ENCODE peak calls at places on chromosomes 11 and 22, in eight cellular contexts. W is psoas muscle, D is A673, I is uterus, C is Calu3, N is lower leg skin, L is body of pancreas, T is cardiac muscle cell. Q is an unnamed sample.

GRCh38 chr11:11569936-11570491 is 51.8 kb downstream of the GALNT18 start:
- DNase-seq in W (peak; percentile 72), T (peak; percentile 53), N (peak; percentile 65), C (no peak), D (no peak), L (peak; percentile 48), I (peak; percentile 54), Q (no peak)

GRCh38 chr11:2791521-2792375 is 92.0 kb upstream of the KCNQ1OT1 start:
- DNase-seq in N (no peak), D (no peak), W (peak; percentile 50), T (no peak), C (peak; percentile 26), L (peak; percentile 42), I (peak; percentile 13), Q (no peak)

GRCh38 chr11:41281131-41281742 is 178.2 kb downstream of the LRRC4C start:
- DNase-seq in N (no peak), I (no peak), W (no peak), D (peak; percentile 78), L (no peak), T (no peak), C (no peak), Q (no peak)

GRCh38 chr11:59857444-59858434 is 8.5 kb downstream of the TCN1 start:
- DNase-seq in L (no peak), N (no peak), C (no peak), D (peak; percentile 72), T (no peak), W (no peak), I (no peak), Q (no peak)

GRCh38 chr11:58917159-58917765 is 22.0 kb upstream of the GLYATL1 start:
- DNase-seq in D (no peak), W (no peak), L (no peak), C (no peak), I (no peak), N (no peak), T (no peak), Q (no peak)

GRCh38 chr11:1882265-1883238 is 9.1 kb downstream of the PRR33 start:
- DNase-seq in D (peak; percentile 68), C (peak; percentile 88), L (peak; percentile 88), I (peak; percentile 79), T (peak; percentile 83), W (peak; percentile 93), N (no peak), Q (peak; percentile 86)

GRCh38 chr11:115321602-115322289 is 182.5 kb downstream of the CADM1 start:
- DNase-seq in W (no peak), I (no peak), T (no peak), D (no peak), C (no peak), L (no peak), N (no peak), Q (no peak)

GRCh38 chr22:28989484-28989883 is 72.1 kb downstream of the C22orf31 start:
- DNase-seq in D (no peak), T (peak; percentile 72), N (no peak), L (no peak), W (no peak), C (no peak), I (peak; percentile 78), Q (no peak)

GRCh38 chr11:84212467-84213390 is 926.6 kb upstream of the CCDC90B start:
- DNase-seq in N (no peak), L (no peak), T (no peak), D (no peak), C (no peak), W (no peak), I (no peak), Q (no peak)

GRCh38 chr11:73578786-73579185 is 19.1 kb downstream of the FAM168A start:
- DNase-seq in T (no peak), W (no peak), D (no peak), L (no peak), N (no peak), I (no peak), C (no peak), Q (no peak)

GRCh38 chr11:19441752-19442553 is 201.2 kb upstream of the E2F8 start:
- DNase-seq in C (peak; percentile 84), N (no peak), D (no peak), I (no peak), L (peak; percentile 28), W (no peak), T (peak; percentile 97), Q (no peak)

GRCh38 chr11:26730711-26731460 is 9.0 kb upstream of the SLC5A12 start:
- DNase-seq in W (no peak), C (no peak), T (peak; percentile 17), L (no peak), D (no peak), N (no peak), I (no peak), Q (no peak)

GRCh38 chr11:111836162-111836561 is 35.2 kb downstream of the ALG9 start:
- DNase-seq in I (no peak), N (no peak), W (no peak), D (no peak), T (peak; percentile 21), C (no peak), L (no peak), Q (no peak)

GRCh38 chr11:111836766-111837165 is 34.6 kb downstream of the ALG9 start:
- DNase-seq in C (no peak), T (peak; percentile 54), I (no peak), D (no peak), W (no peak), N (no peak), L (no peak), Q (no peak)

GRCh38 chr11:111835665-111836064 is 35.7 kb downstream of the ALG9 start:
- DNase-seq in W (no peak), I (no peak), D (no peak), T (no peak), N (no peak), C (no peak), L (no peak), Q (no peak)

GRCh38 chr11:111834432-111835163 is 36.8 kb downstream of the ALG9 start:
- DNase-seq in I (no peak), C (no peak), T (no peak), N (no peak), D (no peak), W (no peak), L (no peak), Q (no peak)

DNA sequence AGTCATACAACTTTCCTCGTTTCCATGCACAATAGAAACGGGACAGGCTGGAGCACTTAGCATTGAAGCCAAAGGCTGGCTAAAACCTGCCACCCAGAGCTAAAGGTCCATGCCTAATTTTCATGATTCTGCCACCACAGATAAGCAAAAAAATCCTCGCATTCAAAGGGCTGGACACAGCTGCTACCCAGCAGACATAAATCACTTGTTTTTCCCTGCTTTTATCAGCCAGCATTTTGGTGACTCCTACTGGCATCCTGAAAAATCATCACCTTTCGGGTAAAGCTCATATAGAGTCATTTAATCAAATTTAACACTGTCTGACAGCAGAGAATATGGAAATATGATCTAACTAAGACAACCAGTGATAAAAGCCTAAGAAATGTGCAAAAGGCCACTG is 37.9 kb downstream of the ALG9 start:
- DNase-seq in N (no peak), C (no peak), L (no peak), I (no peak), W (no peak), T (peak; percentile 7), D (peak; percentile 62), Q (no peak)
- TF ChIP-seq CTCF in N (no peak), C (no peak), L (no peak), I (no peak), W (no peak), T (no peak), D (peak; percentile 66), Q (no peak)

GRCh38 chr11:130671801-130672700 is 223.6 kb downstream of the ADAMTS15 start:
- DNase-seq in L (peak; percentile 62), N (no peak), W (peak; percentile 73), T (peak; percentile 91), D (peak; percentile 16), I (peak; percentile 67), C (no peak), Q (peak; percentile 16)
- TF ChIP-seq CTCF in L (no peak), N (no peak), W (no peak), T (no peak), D (no peak), I (no peak), C (no peak), Q (no peak)

GRCh38 chr22:19106886-19107729 is 15.1 kb downstream of the DGCR2 start:
- DNase-seq in I (no peak), N (no peak), L (no peak), C (no peak), W (no peak), D (no peak), T (no peak), Q (no peak)

GRCh38 chr22:19105456-19105855 is 16.8 kb downstream of the DGCR2 start:
- DNase-seq in N (no peak), D (no peak), I (no peak), W (peak; percentile 55), L (no peak), C (no peak), T (no peak), Q (no peak)

GRCh38 chr22:19107730-19108074 is 14.5 kb downstream of the DGCR2 start:
- DNase-seq in C (no peak), D (no peak), W (no peak), I (no peak), L (no peak), T (no peak), N (no peak), Q (no peak)

GRCh38 chr22:19105867-19106802 is 16.1 kb downstream of the DGCR2 start:
- DNase-seq in D (no peak), C (no peak), L (peak; percentile 59), I (no peak), W (no peak), N (no peak), T (no peak), Q (no peak)

DNA sequence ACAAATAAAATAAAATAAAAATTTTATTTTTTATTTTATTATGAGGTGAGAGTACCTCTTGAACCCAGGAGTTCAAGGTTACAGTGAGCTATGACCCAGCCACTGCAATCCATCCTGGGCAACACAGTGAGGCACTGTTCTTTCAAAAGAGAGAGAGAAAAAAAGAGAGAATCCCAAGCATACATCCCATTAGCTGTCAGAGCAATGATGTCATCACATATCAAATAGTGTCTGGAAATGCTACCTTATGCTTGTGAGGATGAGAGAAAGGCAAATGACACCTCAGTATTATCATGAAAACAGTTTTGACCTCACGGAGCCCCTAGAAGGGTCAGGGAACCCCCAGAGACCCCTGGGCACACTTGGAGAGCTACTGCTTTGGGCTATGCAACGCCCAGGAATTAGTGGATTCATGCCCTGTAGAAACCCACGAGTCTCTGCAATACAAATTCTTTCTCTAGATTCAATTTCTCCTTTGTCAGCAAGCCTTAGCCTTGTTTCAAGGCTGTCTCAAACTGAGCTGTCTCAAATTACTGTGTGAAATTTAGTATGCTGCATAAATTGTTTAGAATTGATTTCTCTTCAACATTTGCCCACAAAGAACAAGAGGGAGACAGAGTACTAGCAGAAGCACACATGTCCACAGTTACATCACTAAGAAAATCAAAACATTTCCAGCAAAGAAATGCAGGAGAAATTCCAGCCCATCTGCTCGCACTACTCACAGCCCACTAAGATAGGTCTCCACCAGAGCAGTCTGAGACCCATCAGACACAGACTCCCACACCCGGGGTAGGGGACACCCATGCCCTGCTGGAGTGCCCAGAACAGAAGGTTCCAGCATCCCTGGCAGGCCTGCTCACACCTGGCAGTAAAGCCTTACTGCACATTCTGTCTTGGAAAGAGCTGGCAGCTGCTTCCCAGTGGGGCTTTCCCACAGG is 18.1 kb downstream of the DGCR2 start:
- DNase-seq in W (peak; percentile 75), L (peak; percentile 93), I (no peak), D (peak; percentile 31), N (no peak), T (no peak), C (no peak), Q (no peak)
- TF ChIP-seq CTCF in W (no peak), L (no peak), I (no peak), D (no peak), N (no peak), T (no peak), C (no peak), Q (no peak)

GRCh38 chr22:47568700-47569099 is 806.2 kb downstream of the TBC1D22A start:
- DNase-seq in T (no peak), L (no peak), C (no peak), I (no peak), W (no peak), N (no peak), D (no peak), Q (no peak)
- TF ChIP-seq CTCF in T (no peak), L (no peak), C (no peak), I (no peak), W (no peak), N (no peak), D (no peak), Q (no peak)